ENCODE peak calls at places on chromosomes 4 and X, in eight cellular contexts. One of them, this sample, is unnamed.

GRCh38 chr4:182808673-182809416 is 108.3 kb downstream of the DCTD start:
- DNase-seq in nephron progenitor cell: no peak
- DNase-seq in ELF-1: no peak
- DNase-seq in HCEC 1CT: no peak
- DNase-seq in HEK293T: no peak
- DNase-seq in ovary: no peak
- DNase-seq in Caki2: no peak
- DNase-seq in K562: no peak
- DNase-seq in this sample: no peak

GRCh38 chrX:43655151-43655676 is 885 bp upstream of the MAOA start:
- DNase-seq in nephron progenitor cell: peak; percentile 21
- DNase-seq in ELF-1: peak; percentile 71
- DNase-seq in HCEC 1CT: peak; percentile 45
- DNase-seq in HEK293T: peak; percentile 12
- DNase-seq in ovary: peak; percentile 51
- DNase-seq in Caki2: no peak
- DNase-seq in K562: no peak
- DNase-seq in this sample: peak; percentile 26

GRCh38 chr4:20890752-20891151 is 190.5 kb downstream of the PACRGL start:
- DNase-seq in nephron progenitor cell: no peak
- DNase-seq in ELF-1: no peak
- DNase-seq in HCEC 1CT: peak; percentile 18
- DNase-seq in HEK293T: no peak
- DNase-seq in ovary: no peak
- DNase-seq in Caki2: no peak
- DNase-seq in K562: no peak
- DNase-seq in this sample: no peak

GRCh38 chr4:112060212-112060611 is 85.0 kb upstream of the FAM241A start:
- DNase-seq in nephron progenitor cell: no peak
- DNase-seq in ELF-1: no peak
- DNase-seq in HCEC 1CT: peak; percentile 31
- DNase-seq in HEK293T: peak; percentile 43
- DNase-seq in ovary: no peak
- DNase-seq in Caki2: no peak
- DNase-seq in K562: no peak
- DNase-seq in this sample: no peak

GRCh38 chr4:147157860-147158701 is 212.4 kb upstream of the TTC29 start:
- DNase-seq in nephron progenitor cell: peak; percentile 72
- DNase-seq in ELF-1: peak; percentile 71
- DNase-seq in HCEC 1CT: peak; percentile 3
- DNase-seq in HEK293T: peak; percentile 28
- DNase-seq in ovary: peak; percentile 57
- DNase-seq in Caki2: no peak
- DNase-seq in K562: no peak
- DNase-seq in this sample: peak; percentile 25

GRCh38 chr4:107818301-107818910 is 6.3 kb upstream of the SGMS2 start:
- DNase-seq in nephron progenitor cell: no peak
- DNase-seq in ELF-1: no peak
- DNase-seq in HCEC 1CT: no peak
- DNase-seq in HEK293T: no peak
- DNase-seq in ovary: no peak
- DNase-seq in Caki2: peak; percentile 18
- DNase-seq in K562: no peak
- DNase-seq in this sample: no peak

GRCh38 chrX:38890326-38890725 is 89.1 kb downstream of the MID1IP1 start:
- DNase-seq in nephron progenitor cell: no peak
- DNase-seq in ELF-1: no peak
- DNase-seq in HCEC 1CT: no peak
- DNase-seq in HEK293T: no peak
- DNase-seq in ovary: no peak
- DNase-seq in Caki2: no peak
- DNase-seq in K562: no peak
- DNase-seq in this sample: no peak

GRCh38 chr4:110091426-110091825 is 107.0 kb downstream of the ELOVL6 start:
- DNase-seq in nephron progenitor cell: no peak
- DNase-seq in ELF-1: no peak
- DNase-seq in HCEC 1CT: peak; percentile 80
- DNase-seq in HEK293T: no peak
- DNase-seq in ovary: no peak
- DNase-seq in Caki2: no peak
- DNase-seq in K562: no peak
- DNase-seq in this sample: peak; percentile 29

GRCh38 chr4:8754634-8755589 is 116.7 kb downstream of the HMX1 start:
- DNase-seq in nephron progenitor cell: no peak
- DNase-seq in ELF-1: no peak
- DNase-seq in HCEC 1CT: no peak
- DNase-seq in HEK293T: no peak
- DNase-seq in ovary: no peak
- DNase-seq in Caki2: no peak
- DNase-seq in K562: no peak
- DNase-seq in this sample: no peak

GRCh38 chrX:105221374-105221773 is 880 bp upstream of the TEX13A start:
- DNase-seq in nephron progenitor cell: no peak
- DNase-seq in ELF-1: no peak
- DNase-seq in HCEC 1CT: no peak
- DNase-seq in HEK293T: no peak
- DNase-seq in ovary: no peak
- DNase-seq in Caki2: peak; percentile 4
- DNase-seq in K562: no peak
- DNase-seq in this sample: no peak

GRCh38 chr4:140019619-140020367 is 134.2 kb downstream of the MAML3 start:
- DNase-seq in nephron progenitor cell: no peak
- DNase-seq in ELF-1: no peak
- DNase-seq in HCEC 1CT: no peak
- DNase-seq in HEK293T: no peak
- DNase-seq in ovary: no peak
- DNase-seq in Caki2: peak; percentile 82
- DNase-seq in K562: no peak
- DNase-seq in this sample: no peak

GRCh38 chr4:3083732-3084131 is 9.3 kb downstream of the HTT start:
- DNase-seq in nephron progenitor cell: no peak
- DNase-seq in ELF-1: no peak
- DNase-seq in HCEC 1CT: no peak
- DNase-seq in HEK293T: no peak
- DNase-seq in ovary: no peak
- DNase-seq in Caki2: no peak
- DNase-seq in K562: no peak
- DNase-seq in this sample: no peak

GRCh38 chr4:24137963-24138601 is 248.2 kb upstream of the PPARGC1A start:
- DNase-seq in nephron progenitor cell: no peak
- DNase-seq in ELF-1: peak; percentile 58
- DNase-seq in HCEC 1CT: no peak
- DNase-seq in HEK293T: no peak
- DNase-seq in ovary: no peak
- DNase-seq in Caki2: no peak
- DNase-seq in K562: no peak
- DNase-seq in this sample: no peak

GRCh38 chr4:32147446-32148064 is 1427.4 kb downstream of the PCDH7 start:
- DNase-seq in nephron progenitor cell: no peak
- DNase-seq in ELF-1: no peak
- DNase-seq in HCEC 1CT: no peak
- DNase-seq in HEK293T: no peak
- DNase-seq in ovary: no peak
- DNase-seq in Caki2: no peak
- DNase-seq in K562: no peak
- DNase-seq in this sample: no peak

GRCh38 chrX:22053486-22053885 is 21.4 kb downstream of the PHEX start:
- DNase-seq in nephron progenitor cell: no peak
- DNase-seq in ELF-1: no peak
- DNase-seq in HCEC 1CT: peak; percentile 1
- DNase-seq in HEK293T: no peak
- DNase-seq in ovary: no peak
- DNase-seq in Caki2: no peak
- DNase-seq in K562: no peak
- DNase-seq in this sample: no peak

GRCh38 chrX:105483011-105483410 is 262.5 kb upstream of the TEX13A start:
- DNase-seq in nephron progenitor cell: no peak
- DNase-seq in ELF-1: no peak
- DNase-seq in HCEC 1CT: peak; percentile 79
- DNase-seq in HEK293T: no peak
- DNase-seq in ovary: no peak
- DNase-seq in Caki2: no peak
- DNase-seq in K562: no peak
- DNase-seq in this sample: no peak

GRCh38 chr4:48109413-48110263 is 24.4 kb downstream of the TXK start:
- DNase-seq in nephron progenitor cell: no peak
- DNase-seq in ELF-1: no peak
- DNase-seq in HCEC 1CT: peak; percentile 13
- DNase-seq in HEK293T: peak; percentile 15
- DNase-seq in ovary: no peak
- DNase-seq in Caki2: peak; percentile 56
- DNase-seq in K562: no peak
- DNase-seq in this sample: peak; percentile 23

GRCh38 chr4:139768913-139769312 is 103.3 kb downstream of the MGST2 start:
- DNase-seq in nephron progenitor cell: no peak
- DNase-seq in ELF-1: peak; percentile 66
- DNase-seq in HCEC 1CT: no peak
- DNase-seq in HEK293T: peak; percentile 34
- DNase-seq in ovary: no peak
- DNase-seq in Caki2: no peak
- DNase-seq in K562: peak; percentile 17
- DNase-seq in this sample: no peak

GRCh38 chrX:15816453-15816838 is 26.2 kb downstream of the ZRSR2 start:
- DNase-seq in nephron progenitor cell: no peak
- DNase-seq in ELF-1: peak; percentile 10
- DNase-seq in HCEC 1CT: no peak
- DNase-seq in HEK293T: no peak
- DNase-seq in ovary: no peak
- DNase-seq in Caki2: no peak
- DNase-seq in K562: no peak
- DNase-seq in this sample: no peak

GRCh38 chr4:51901363-51901762 is 58.4 kb downstream of the DCUN1D4 start:
- DNase-seq in nephron progenitor cell: no peak
- DNase-seq in ELF-1: no peak
- DNase-seq in HCEC 1CT: no peak
- DNase-seq in HEK293T: no peak
- DNase-seq in ovary: no peak
- DNase-seq in Caki2: no peak
- DNase-seq in K562: no peak
- DNase-seq in this sample: no peak

GRCh38 chr4:167308876-167309275 is 74.6 kb upstream of the SPOCK3 start:
- DNase-seq in nephron progenitor cell: no peak
- DNase-seq in ELF-1: no peak
- DNase-seq in HCEC 1CT: no peak
- DNase-seq in HEK293T: no peak
- DNase-seq in ovary: no peak
- DNase-seq in Caki2: no peak
- DNase-seq in K562: no peak
- DNase-seq in this sample: no peak

GRCh38 chr4:98630804-98631454 is 27.5 kb downstream of the TSPAN5 start:
- DNase-seq in nephron progenitor cell: no peak
- DNase-seq in ELF-1: no peak
- DNase-seq in HCEC 1CT: no peak
- DNase-seq in HEK293T: no peak
- DNase-seq in ovary: no peak
- DNase-seq in Caki2: no peak
- DNase-seq in K562: no peak
- DNase-seq in this sample: no peak

GRCh38 chrX:96435636-96436035 is 249.0 kb upstream of the DIAPH2 start:
- DNase-seq in nephron progenitor cell: no peak
- DNase-seq in ELF-1: no peak
- DNase-seq in HCEC 1CT: peak; percentile 52
- DNase-seq in HEK293T: no peak
- DNase-seq in ovary: no peak
- DNase-seq in Caki2: no peak
- DNase-seq in K562: no peak
- DNase-seq in this sample: no peak

GRCh38 chrX:68090266-68090665 is 343.0 kb downstream of the OPHN1 start:
- DNase-seq in nephron progenitor cell: no peak
- DNase-seq in ELF-1: no peak
- DNase-seq in HCEC 1CT: no peak
- DNase-seq in HEK293T: peak; percentile 7
- DNase-seq in ovary: no peak
- DNase-seq in Caki2: no peak
- DNase-seq in K562: no peak
- DNase-seq in this sample: no peak

GRCh38 chr4:140755811-140756291 is 334 bp downstream of the TBC1D9 start:
- DNase-seq in nephron progenitor cell: peak; percentile 75
- DNase-seq in ELF-1: peak; percentile 82
- DNase-seq in HCEC 1CT: peak; percentile 30
- DNase-seq in HEK293T: peak; percentile 44
- DNase-seq in ovary: peak; percentile 71
- DNase-seq in Caki2: no peak
- DNase-seq in K562: no peak
- DNase-seq in this sample: peak; percentile 71

GRCh38 chr4:128913228-128913627 is 103.7 kb downstream of the JADE1 start:
- DNase-seq in nephron progenitor cell: no peak
- DNase-seq in ELF-1: no peak
- DNase-seq in HCEC 1CT: no peak
- DNase-seq in HEK293T: no peak
- DNase-seq in ovary: no peak
- DNase-seq in Caki2: no peak
- DNase-seq in K562: no peak
- DNase-seq in this sample: no peak

GRCh38 chr4:38242822-38243384 is 282.7 kb downstream of the PTTG2 start:
- DNase-seq in nephron progenitor cell: no peak
- DNase-seq in ELF-1: peak; percentile 47
- DNase-seq in HCEC 1CT: no peak
- DNase-seq in HEK293T: no peak
- DNase-seq in ovary: no peak
- DNase-seq in Caki2: no peak
- DNase-seq in K562: peak; percentile 33
- DNase-seq in this sample: no peak

GRCh38 chr4:182827981-182828677 is 89.1 kb downstream of the DCTD start:
- DNase-seq in nephron progenitor cell: no peak
- DNase-seq in ELF-1: no peak
- DNase-seq in HCEC 1CT: no peak
- DNase-seq in HEK293T: no peak
- DNase-seq in ovary: no peak
- DNase-seq in Caki2: no peak
- DNase-seq in K562: no peak
- DNase-seq in this sample: no peak

GRCh38 chrX:136541294-136541693 is 9.3 kb downstream of the VGLL1 start:
- DNase-seq in nephron progenitor cell: no peak
- DNase-seq in ELF-1: no peak
- DNase-seq in HCEC 1CT: no peak
- DNase-seq in HEK293T: peak; percentile 46
- DNase-seq in ovary: no peak
- DNase-seq in Caki2: no peak
- DNase-seq in K562: no peak
- DNase-seq in this sample: no peak

GRCh38 chrX:117972681-117973080 is 143.9 kb downstream of the KLHL13 start:
- DNase-seq in nephron progenitor cell: no peak
- DNase-seq in ELF-1: peak; percentile 23
- DNase-seq in HCEC 1CT: no peak
- DNase-seq in HEK293T: peak; percentile 8
- DNase-seq in ovary: no peak
- DNase-seq in Caki2: peak; percentile 50
- DNase-seq in K562: no peak
- DNase-seq in this sample: peak; percentile 8

GRCh38 chr4:73867783-73868182 is 1.4 kb upstream of the CXCL1 start:
- DNase-seq in nephron progenitor cell: no peak
- DNase-seq in ELF-1: peak; percentile 39
- DNase-seq in HCEC 1CT: peak; percentile 17
- DNase-seq in HEK293T: no peak
- DNase-seq in ovary: no peak
- DNase-seq in Caki2: no peak
- DNase-seq in K562: no peak
- DNase-seq in this sample: no peak

GRCh38 chr4:16083217-16084191 is at the start of gene PROM1:
- DNase-seq in nephron progenitor cell: peak; percentile 77
- DNase-seq in ELF-1: peak; percentile 86
- DNase-seq in HCEC 1CT: no peak
- DNase-seq in HEK293T: no peak
- DNase-seq in ovary: no peak
- DNase-seq in Caki2: no peak
- DNase-seq in K562: no peak
- DNase-seq in this sample: no peak

GRCh38 chrX:55127692-55128091 is 38.9 kb downstream of the PAGE2 start:
- DNase-seq in nephron progenitor cell: no peak
- DNase-seq in ELF-1: no peak
- DNase-seq in HCEC 1CT: peak; percentile 17
- DNase-seq in HEK293T: no peak
- DNase-seq in ovary: no peak
- DNase-seq in Caki2: no peak
- DNase-seq in K562: no peak
- DNase-seq in this sample: no peak

GRCh38 chrX:119502727-119503483 is 34.7 kb downstream of the SLC25A5 start:
- DNase-seq in nephron progenitor cell: no peak
- DNase-seq in ELF-1: no peak
- DNase-seq in HCEC 1CT: peak; percentile 26
- DNase-seq in HEK293T: no peak
- DNase-seq in ovary: no peak
- DNase-seq in Caki2: peak; percentile 10
- DNase-seq in K562: no peak
- DNase-seq in this sample: no peak